ENCODE peak calls at places on chromosomes 6 and 20, in seven cellular contexts. N is cardiac fibroblast, L is cardiac muscle cell, T is endodermal cell, O is esophagus squamous epithelium, M is upper lobe of right lung, B is choroid plexus epithelial cell. I is an unnamed sample.

GRCh38 chr6:13613029-13613594 is 2.0 kb upstream of the NOL7 start:
- DNase-seq in N (no peak), L (peak; percentile 51), T (no peak), O (no peak), M (no peak), B (no peak), I (no peak)

GRCh38 chr6:118970866-118971265 is 35.9 kb upstream of the MCM9 start:
- DNase-seq in N (no peak), L (no peak), T (no peak), O (no peak), M (no peak), B (no peak), I (no peak)

GRCh38 chr6:108653864-108654402 is 93.2 kb downstream of the FOXO3 start:
- DNase-seq in N (peak; percentile 74), L (no peak), T (no peak), O (no peak), M (no peak), B (peak; percentile 84), I (peak; percentile 66)

GRCh38 chr6:39425346-39426056 is 103.0 kb upstream of the KCNK16 start:
- DNase-seq in N (peak; percentile 15), L (no peak), T (no peak), O (no peak), M (no peak), B (no peak), I (no peak)

GRCh38 chr20:37961016-37961415 is 58.1 kb downstream of the VSTM2L start:
- DNase-seq in N (no peak), L (no peak), T (no peak), O (no peak), M (no peak), B (no peak), I (no peak)

GRCh38 chr6:128617285-128617684 is 96.9 kb upstream of the PTPRK start:
- DNase-seq in N (no peak), L (no peak), T (no peak), O (no peak), M (no peak), B (no peak), I (no peak)

GRCh38 chr20:47951521-47951951 is 166.3 kb upstream of the SULF2 start:
- DNase-seq in N (no peak), L (no peak), T (no peak), O (no peak), M (no peak), B (peak; percentile 25), I (peak; percentile 56)

GRCh38 chr6:147624946-147625515 is 116.5 kb downstream of the SAMD5 start:
- DNase-seq in N (no peak), L (no peak), T (no peak), O (no peak), M (no peak), B (peak; percentile 12), I (no peak)

GRCh38 chr6:163554663-163555062 is 140.1 kb downstream of the QKI start:
- DNase-seq in N (peak; percentile 73), L (peak; percentile 51), T (peak; percentile 89), O (no peak), M (peak; percentile 70), B (peak; percentile 64), I (peak; percentile 69)
- TF ChIP-seq CTCF in N (peak; percentile 72), L (peak; percentile 67), T (peak; percentile 88), O (peak; percentile 53), M (peak; percentile 53), B (peak; percentile 78), I (peak; percentile 74)

GRCh38 chr6:73177221-73177944 is 47.9 kb downstream of the KHDC1L start:
- DNase-seq in N (no peak), L (no peak), T (no peak), O (no peak), M (no peak), B (no peak), I (no peak)
- H3K4me3 ChIP-seq in N (no peak overlapping the region), L (no peak overlapping the region), T (no peak overlapping the region), O (no peak overlapping the region), M (no peak overlapping the region), B (no peak overlapping the region), I (no peak overlapping the region)

DNA sequence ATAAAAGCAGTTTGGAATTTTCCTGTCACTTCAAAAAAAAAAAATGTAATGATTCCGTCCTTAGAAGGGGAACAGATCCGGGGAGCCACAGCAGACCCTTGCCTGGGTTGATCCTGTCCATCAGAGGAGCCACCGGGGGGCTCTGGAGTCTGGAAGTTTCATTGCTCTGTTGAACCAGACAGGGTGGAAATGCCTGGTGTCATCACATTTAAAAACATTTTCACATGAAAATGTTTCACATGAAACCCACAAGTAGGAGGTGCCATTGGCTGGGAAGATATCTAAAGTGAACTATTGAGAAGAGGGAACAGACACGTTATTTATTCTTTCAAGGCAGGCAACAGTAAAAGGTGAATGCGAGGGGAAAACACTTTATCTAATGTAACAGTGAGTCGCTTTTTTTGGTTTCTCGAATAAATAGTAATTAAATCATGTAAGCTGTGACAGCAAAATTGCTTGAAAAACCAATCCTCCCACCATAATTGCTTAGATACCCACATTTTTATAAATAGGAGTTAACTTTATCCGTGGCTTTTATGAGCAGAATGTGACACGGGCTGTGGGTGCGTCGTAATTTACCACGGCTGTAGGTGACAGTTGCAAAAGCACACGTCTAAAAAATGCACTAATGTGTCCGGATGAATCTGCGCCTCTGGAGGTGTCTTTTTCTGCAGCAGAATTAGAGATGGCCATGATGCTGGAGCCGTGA is 323.4 kb downstream of the TAF4 start:
- DNase-seq in N (no peak), L (no peak), T (no peak), O (no peak), M (no peak), B (peak; percentile 21), I (no peak)
- TF ChIP-seq CTCF in N (no peak), L (no peak), T (peak; percentile 49), O (no peak), M (no peak), B (peak; percentile 16), I (no peak)

GRCh38 chr6:33651947-33652346 is 30.8 kb downstream of the ITPR3 start:
- DNase-seq in N (no peak), L (no peak), T (no peak), O (no peak), M (no peak), B (no peak), I (no peak)
- H3K4me3 ChIP-seq in N (no peak overlapping the region), L (no peak overlapping the region), T (no peak overlapping the region), O (no peak overlapping the region), M (no peak overlapping the region), B (no peak overlapping the region), I (no peak overlapping the region)

DNA sequence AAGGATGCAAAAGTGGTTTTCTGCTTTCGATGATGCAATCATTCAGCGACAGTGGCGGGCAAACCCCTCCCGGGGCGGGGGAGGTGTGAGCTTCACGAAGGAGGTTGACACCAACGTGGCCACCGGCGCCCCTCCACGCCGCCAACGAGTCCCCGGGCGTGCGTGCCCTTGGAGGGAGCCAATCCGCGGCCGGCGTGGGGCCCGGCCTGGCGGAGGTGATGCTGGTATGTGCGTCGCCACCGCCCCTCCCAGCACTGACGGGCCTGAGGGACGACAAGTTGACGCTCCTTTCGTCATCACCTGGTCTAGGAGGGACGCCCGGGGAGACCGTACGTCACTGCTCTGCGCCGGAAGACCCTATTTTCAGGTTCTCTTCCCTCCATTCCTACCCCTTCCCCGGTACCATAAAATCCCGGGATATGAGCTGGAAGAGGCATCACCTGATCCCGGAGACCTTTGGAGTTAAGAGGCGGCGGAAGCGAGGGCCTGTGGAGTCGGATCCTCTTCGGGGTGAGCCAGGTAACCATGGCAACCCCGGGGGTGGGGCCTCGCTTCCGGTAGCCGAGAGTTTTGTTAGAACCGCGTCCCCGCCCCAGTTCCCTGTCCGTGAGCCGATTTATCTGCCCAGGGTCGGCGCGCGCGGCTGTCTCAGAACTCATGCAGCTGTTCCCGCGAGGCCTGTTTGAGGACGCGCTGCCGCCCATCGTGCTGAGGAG is at the start of gene DXO:
- DNase-seq in N (peak; percentile 99), L (peak; percentile 99), T (peak; percentile 97), O (peak; percentile 89), M (peak; percentile 97), B (peak; percentile 99), I (peak; percentile 98)
- TF ChIP-seq CTCF in N (no peak), L (no peak), T (no peak), O (no peak), M (no peak), B (no peak), I (no peak)

DNA sequence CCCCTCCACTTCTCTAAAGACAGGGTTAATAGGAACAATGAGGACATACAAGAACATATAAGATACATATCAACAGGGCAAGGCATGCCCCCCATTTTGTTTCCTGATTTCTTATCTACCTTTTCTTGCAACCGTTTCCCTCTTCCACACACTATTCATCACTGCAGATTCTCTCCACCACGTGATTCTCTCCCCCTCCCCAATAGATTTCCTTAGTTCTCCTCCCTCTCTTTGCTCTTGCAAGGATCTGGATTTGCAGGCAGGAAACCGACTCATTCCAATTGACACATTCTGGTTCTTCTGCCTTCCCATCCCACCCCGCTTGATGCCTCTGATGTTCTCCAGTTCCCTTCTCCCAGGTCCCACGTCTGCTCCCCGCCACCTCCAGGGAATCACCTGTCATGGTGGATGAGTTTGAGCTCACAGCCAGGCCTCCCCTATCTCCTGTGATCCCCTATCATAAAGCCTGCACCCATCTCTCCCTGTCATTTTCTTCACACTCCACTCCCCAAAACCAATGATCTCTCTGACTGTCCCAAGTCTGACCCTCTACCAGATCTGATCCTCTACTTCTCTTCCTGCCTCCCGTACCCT is 7.5 kb downstream of the GABBR1 start:
- DNase-seq in N (no peak), L (no peak), T (peak; percentile 49), O (no peak), M (no peak), B (no peak), I (no peak)
- H3K4me3 ChIP-seq in N (no peak overlapping the region), L (no peak overlapping the region), T (peak overlapping the region; percentile 46), O (no peak overlapping the region), M (no peak overlapping the region), B (peak overlapping the region; percentile 10), I (no peak overlapping the region)

GRCh38 chr20:41889125-41889870 is 271.1 kb upstream of the CHD6 start:
- DNase-seq in N (no peak), L (no peak), T (peak; percentile 64), O (no peak), M (no peak), B (no peak), I (no peak)
- TF ChIP-seq CTCF in N (no peak), L (no peak), T (peak; percentile 63), O (peak; percentile 43), M (no peak), B (no peak), I (no peak)

GRCh38 chr20:57683876-57684275 is 25.9 kb downstream of the PMEPA1 start:
- DNase-seq in N (no peak), L (no peak), T (no peak), O (no peak), M (no peak), B (no peak), I (no peak)

GRCh38 chr20:57680131-57680716 is 29.6 kb downstream of the PMEPA1 start:
- DNase-seq in N (no peak), L (peak; percentile 73), T (no peak), O (no peak), M (no peak), B (peak; percentile 28), I (no peak)

GRCh38 chr20:57685134-57685851 is 24.5 kb downstream of the PMEPA1 start:
- DNase-seq in N (no peak), L (no peak), T (no peak), O (no peak), M (no peak), B (no peak), I (no peak)

GRCh38 chr20:57680934-57681914 is 28.6 kb downstream of the PMEPA1 start:
- DNase-seq in N (no peak), L (no peak), T (no peak), O (no peak), M (no peak), B (no peak), I (no peak)

GRCh38 chr20:57682184-57683038 is 27.4 kb downstream of the PMEPA1 start:
- DNase-seq in N (no peak), L (no peak), T (no peak), O (no peak), M (no peak), B (no peak), I (no peak)
- H3K4me3 ChIP-seq in N (no peak overlapping the region), L (no peak overlapping the region), T (no peak overlapping the region), O (no peak overlapping the region), M (no peak overlapping the region), B (no peak overlapping the region), I (no peak overlapping the region)

I was measured in fibroblast of mammary gland.